ENCODE peak calls at places on chromosomes 1 and 21, in seven cellular contexts. One of them, this sample, is unnamed.

GRCh38 chr1:194267021-194267420 is 1080.6 kb upstream of the B3GALT2 start:
- DNase-seq in uterus: no peak
- DNase-seq in stomach: no peak
- DNase-seq in transverse colon: no peak
- DNase-seq in tibial nerve: no peak
- DNase-seq in Peyer's patch: no peak
- DNase-seq in adrenal gland: no peak
- DNase-seq in this sample: no peak

GRCh38 chr1:113931456-113931855 is 2.3 kb downstream of the HIPK1 start:
- DNase-seq in Peyer's patch: no peak
- DNase-seq in uterus: no peak
- DNase-seq in tibial nerve: no peak
- DNase-seq in transverse colon: no peak
- DNase-seq in adrenal gland: no peak
- DNase-seq in stomach: no peak
- DNase-seq in this sample: no peak

GRCh38 chr1:67888707-67889106 is 55.4 kb upstream of the GNG12 start:
- DNase-seq in stomach: no peak
- DNase-seq in Peyer's patch: no peak
- DNase-seq in adrenal gland: no peak
- DNase-seq in uterus: no peak
- DNase-seq in transverse colon: no peak
- DNase-seq in tibial nerve: no peak
- DNase-seq in this sample: no peak

GRCh38 chr1:107936498-107937481 is 28.2 kb downstream of the VAV3 start:
- DNase-seq in adrenal gland: peak
- DNase-seq in tibial nerve: no peak
- DNase-seq in transverse colon: peak
- DNase-seq in stomach: peak
- DNase-seq in uterus: no peak
- DNase-seq in Peyer's patch: no peak
- DNase-seq in this sample: no peak

GRCh38 chr1:40059292-40059959 is 18.9 kb downstream of the CAP1 start:
- DNase-seq in stomach: no peak
- DNase-seq in Peyer's patch: no peak
- DNase-seq in uterus: no peak
- DNase-seq in transverse colon: peak
- DNase-seq in adrenal gland: no peak
- DNase-seq in tibial nerve: no peak
- DNase-seq in this sample: no peak

GRCh38 chr1:165895451-165895871 is 68.0 kb downstream of the UCK2 start:
- DNase-seq in Peyer's patch: no peak
- DNase-seq in stomach: no peak
- DNase-seq in tibial nerve: no peak
- DNase-seq in transverse colon: no peak
- DNase-seq in uterus: no peak
- DNase-seq in adrenal gland: no peak
- DNase-seq in this sample: no peak

GRCh38 chr1:31016868-31017267 is 48.6 kb downstream of the PUM1 start:
- DNase-seq in Peyer's patch: no peak
- DNase-seq in tibial nerve: no peak
- DNase-seq in adrenal gland: no peak
- DNase-seq in transverse colon: no peak
- DNase-seq in uterus: no peak
- DNase-seq in stomach: no peak
- DNase-seq in this sample: no peak

GRCh38 chr1:60709426-60709825 is 372.9 kb upstream of the NFIA start:
- DNase-seq in uterus: no peak
- DNase-seq in adrenal gland: no peak
- DNase-seq in transverse colon: no peak
- DNase-seq in tibial nerve: no peak
- DNase-seq in Peyer's patch: no peak
- DNase-seq in stomach: no peak
- DNase-seq in this sample: no peak

GRCh38 chr1:222369991-222370910 is 177.7 kb downstream of the HHIPL2 start:
- DNase-seq in adrenal gland: no peak
- DNase-seq in tibial nerve: no peak
- DNase-seq in Peyer's patch: no peak
- DNase-seq in transverse colon: no peak
- DNase-seq in stomach: no peak
- DNase-seq in uterus: no peak
- DNase-seq in this sample: no peak

GRCh38 chr1:222095606-222096475 is 354.0 kb upstream of the DUSP10 start:
- DNase-seq in Peyer's patch: peak
- DNase-seq in transverse colon: peak
- DNase-seq in uterus: peak
- DNase-seq in tibial nerve: peak
- DNase-seq in stomach: peak
- DNase-seq in adrenal gland: peak
- DNase-seq in this sample: peak

GRCh38 chr1:173362543-173362942 is 114.6 kb upstream of the PRDX6 start:
- DNase-seq in uterus: no peak
- DNase-seq in transverse colon: no peak
- DNase-seq in stomach: no peak
- DNase-seq in tibial nerve: no peak
- DNase-seq in adrenal gland: no peak
- DNase-seq in Peyer's patch: no peak
- DNase-seq in this sample: no peak

GRCh38 chr1:155909894-155910293 is 1.3 kb downstream of the RIT1 start:
- DNase-seq in stomach: peak
- DNase-seq in adrenal gland: no peak
- DNase-seq in transverse colon: no peak
- DNase-seq in tibial nerve: no peak
- DNase-seq in Peyer's patch: no peak
- DNase-seq in uterus: no peak
- DNase-seq in this sample: no peak

GRCh38 chr1:4087530-4088420 is 187.7 kb upstream of the C1orf174 start:
- DNase-seq in tibial nerve: no peak
- DNase-seq in Peyer's patch: peak
- DNase-seq in uterus: no peak
- DNase-seq in adrenal gland: no peak
- DNase-seq in stomach: no peak
- DNase-seq in transverse colon: no peak
- DNase-seq in this sample: no peak

GRCh38 chr21:34669149-34669879 is 520 bp downstream of the CLIC6 start:
- DNase-seq in Peyer's patch: no peak
- DNase-seq in stomach: peak
- DNase-seq in transverse colon: peak
- DNase-seq in tibial nerve: no peak
- DNase-seq in adrenal gland: no peak
- DNase-seq in uterus: no peak
- DNase-seq in this sample: peak

GRCh38 chr1:54604572-54605370 is 18.6 kb downstream of the FAM151A start:
- DNase-seq in tibial nerve: no peak
- DNase-seq in stomach: no peak
- DNase-seq in uterus: no peak
- DNase-seq in transverse colon: no peak
- DNase-seq in adrenal gland: no peak
- DNase-seq in Peyer's patch: no peak
- DNase-seq in this sample: no peak

GRCh38 chr1:24266398-24266941 is 52.7 kb upstream of the GRHL3 start:
- DNase-seq in tibial nerve: no peak
- DNase-seq in adrenal gland: no peak
- DNase-seq in Peyer's patch: peak
- DNase-seq in uterus: no peak
- DNase-seq in stomach: no peak
- DNase-seq in transverse colon: no peak
- DNase-seq in this sample: no peak

GRCh38 chr1:84319662-84320061 is 18.2 kb downstream of the SAMD13 start:
- DNase-seq in stomach: no peak
- DNase-seq in Peyer's patch: no peak
- DNase-seq in transverse colon: no peak
- DNase-seq in tibial nerve: no peak
- DNase-seq in uterus: no peak
- DNase-seq in adrenal gland: no peak
- DNase-seq in this sample: no peak

GRCh38 chr1:63674865-63675815 is 81.9 kb downstream of the PGM1 start:
- DNase-seq in Peyer's patch: no peak
- DNase-seq in uterus: no peak
- DNase-seq in adrenal gland: no peak
- DNase-seq in stomach: peak
- DNase-seq in transverse colon: no peak
- DNase-seq in tibial nerve: no peak
- DNase-seq in this sample: peak

DNA sequence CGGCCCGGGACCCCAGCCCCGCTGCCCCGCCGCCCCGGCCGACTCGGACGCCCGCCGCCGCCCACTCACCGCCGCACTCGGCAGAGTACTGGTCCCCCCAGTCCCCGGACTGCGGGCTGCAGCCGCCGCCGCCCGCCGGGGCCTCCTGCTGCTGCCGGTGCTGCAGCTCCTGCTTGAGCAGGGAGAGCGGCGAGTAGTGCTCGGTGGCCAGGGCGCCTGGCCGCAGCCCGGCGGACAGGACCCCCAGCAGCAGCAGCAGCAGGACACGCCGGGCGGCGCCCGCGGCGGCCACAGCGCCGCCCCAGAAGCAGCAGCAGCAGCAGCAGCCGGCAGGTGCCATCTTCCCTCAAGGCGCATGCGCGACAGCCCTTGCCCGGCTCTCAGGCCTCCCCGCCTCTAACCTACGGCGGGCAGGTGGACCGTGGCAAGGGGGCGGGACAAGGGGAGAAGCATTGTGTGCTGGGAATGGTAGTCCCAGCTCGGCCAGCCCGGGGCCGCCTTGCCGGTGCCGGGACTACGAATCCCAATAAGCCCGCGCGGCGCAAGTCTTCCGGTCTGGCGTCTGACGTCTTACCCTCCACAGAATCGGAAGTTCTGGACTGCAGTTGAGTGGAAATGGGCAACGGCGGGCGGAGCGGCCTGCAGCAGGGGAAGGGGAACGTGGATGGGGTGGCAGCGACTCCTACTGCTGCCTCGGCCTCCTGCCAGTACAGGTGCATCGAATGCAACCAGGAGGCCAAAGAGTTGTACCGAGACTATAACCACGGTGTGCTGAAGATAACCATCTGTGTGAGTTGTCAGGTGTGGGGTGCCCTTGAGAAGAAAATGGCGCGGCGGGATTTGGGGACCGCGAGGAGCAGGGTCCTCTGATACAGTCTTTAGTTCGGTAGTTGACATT is at the start of the genes ARV1 and TTC13:
- DNase-seq in uterus: peak
- DNase-seq in Peyer's patch: peak
- DNase-seq in stomach: peak
- DNase-seq in tibial nerve: peak
- DNase-seq in transverse colon: peak
- DNase-seq in adrenal gland: peak
- DNase-seq in this sample: peak
- TF ChIP-seq POLR2A in uterus: peak
- TF ChIP-seq POLR2A in Peyer's patch: peak
- TF ChIP-seq POLR2A in stomach: peak
- TF ChIP-seq POLR2A in tibial nerve: no peak
- TF ChIP-seq POLR2A in transverse colon: peak
- TF ChIP-seq POLR2A in adrenal gland: peak
- TF ChIP-seq POLR2A in this sample: peak

GRCh38 chr1:7300893-7301292 is 470.2 kb upstream of the VAMP3 start:
- DNase-seq in uterus: no peak
- DNase-seq in transverse colon: peak
- DNase-seq in adrenal gland: peak
- DNase-seq in tibial nerve: no peak
- DNase-seq in stomach: no peak
- DNase-seq in Peyer's patch: peak
- DNase-seq in this sample: no peak

GRCh38 chr1:7299994-7300393 is 471.1 kb upstream of the VAMP3 start:
- DNase-seq in stomach: no peak
- DNase-seq in transverse colon: no peak
- DNase-seq in uterus: no peak
- DNase-seq in adrenal gland: no peak
- DNase-seq in tibial nerve: no peak
- DNase-seq in Peyer's patch: no peak
- DNase-seq in this sample: no peak

GRCh38 chr1:7298749-7299151 is 472.3 kb upstream of the VAMP3 start:
- DNase-seq in Peyer's patch: no peak
- DNase-seq in transverse colon: no peak
- DNase-seq in tibial nerve: no peak
- DNase-seq in adrenal gland: no peak
- DNase-seq in stomach: no peak
- DNase-seq in uterus: no peak
- DNase-seq in this sample: no peak

GRCh38 chr1:7298145-7298544 is 473.0 kb upstream of the VAMP3 start:
- DNase-seq in transverse colon: no peak
- DNase-seq in Peyer's patch: no peak
- DNase-seq in stomach: no peak
- DNase-seq in uterus: no peak
- DNase-seq in adrenal gland: no peak
- DNase-seq in tibial nerve: no peak
- DNase-seq in this sample: no peak

DNA sequence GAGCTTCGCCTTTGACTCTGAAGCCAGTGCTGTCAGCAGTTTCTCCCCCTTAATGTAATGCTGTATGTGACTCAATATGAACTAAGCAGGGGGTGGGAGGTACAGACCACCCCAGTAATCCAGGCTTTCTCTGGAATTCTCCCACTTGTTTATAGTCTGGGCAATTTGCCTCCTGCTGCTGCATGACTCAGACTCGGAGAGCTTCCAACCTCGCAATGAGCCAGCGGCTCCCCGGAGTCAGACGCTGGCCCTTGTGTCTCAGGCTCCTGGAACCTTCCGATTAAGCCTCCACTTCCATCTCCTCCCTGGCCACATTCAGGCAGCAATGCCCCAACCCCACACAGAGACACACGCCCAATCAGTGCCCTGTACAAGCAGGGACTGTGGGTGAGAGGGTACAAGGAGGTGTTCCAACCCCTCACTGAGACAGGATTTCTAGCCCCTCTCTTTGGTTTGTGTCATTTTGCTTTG is 471.7 kb upstream of the VAMP3 start:
- DNase-seq in tibial nerve: peak
- DNase-seq in transverse colon: peak
- DNase-seq in adrenal gland: peak
- DNase-seq in stomach: peak
- DNase-seq in Peyer's patch: peak
- DNase-seq in uterus: peak
- DNase-seq in this sample: peak
- H3K27ac ChIP-seq in tibial nerve: peak
- H3K27ac ChIP-seq in transverse colon: peak
- H3K27ac ChIP-seq in adrenal gland: peak
- H3K27ac ChIP-seq in stomach: peak
- H3K27ac ChIP-seq in Peyer's patch: peak
- H3K27ac ChIP-seq in uterus: peak
- H3K27ac ChIP-seq in this sample: no peak

GRCh38 chr1:9588551-9589143 is at the start of gene TMEM201:
- DNase-seq in adrenal gland: peak
- DNase-seq in Peyer's patch: peak
- DNase-seq in stomach: peak
- DNase-seq in uterus: peak
- DNase-seq in transverse colon: peak
- DNase-seq in tibial nerve: peak
- DNase-seq in this sample: peak
- TF ChIP-seq POLR2A in adrenal gland: peak
- TF ChIP-seq POLR2A in Peyer's patch: peak
- TF ChIP-seq POLR2A in stomach: no peak
- TF ChIP-seq POLR2A in uterus: peak
- TF ChIP-seq POLR2A in transverse colon: no peak
- TF ChIP-seq POLR2A in tibial nerve: peak
- TF ChIP-seq POLR2A in this sample: peak

DNA sequence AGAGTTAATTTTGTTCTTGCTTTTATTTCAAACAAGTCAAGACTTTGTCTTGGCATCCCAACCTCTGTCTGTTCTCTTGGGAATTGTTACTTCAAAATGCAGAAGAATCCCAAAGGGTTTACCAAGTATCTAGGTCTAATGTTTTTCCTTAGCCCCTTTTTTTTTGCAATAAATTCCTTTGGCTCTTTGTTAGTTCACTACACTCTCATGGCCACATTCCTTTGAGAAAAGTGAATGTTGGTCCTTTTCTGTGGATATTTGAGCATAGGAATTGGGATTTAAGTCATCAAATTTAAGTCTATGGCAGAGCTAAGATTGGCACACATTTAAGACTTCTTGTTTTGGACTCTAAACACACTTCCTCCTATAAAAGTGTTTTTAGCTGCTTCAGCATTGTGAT is 1.8 kb downstream of the BTF3L4 start:
- DNase-seq in transverse colon: no peak
- DNase-seq in stomach: no peak
- DNase-seq in tibial nerve: no peak
- DNase-seq in uterus: no peak
- DNase-seq in adrenal gland: no peak
- DNase-seq in Peyer's patch: no peak
- DNase-seq in this sample: no peak
- H3K27ac ChIP-seq in transverse colon: no peak
- H3K27ac ChIP-seq in stomach: no peak
- H3K27ac ChIP-seq in tibial nerve: no peak
- H3K27ac ChIP-seq in uterus: no peak
- H3K27ac ChIP-seq in adrenal gland: peak
- H3K27ac ChIP-seq in Peyer's patch: no peak
- H3K27ac ChIP-seq in this sample: no peak

This sample was measured in ovary.